ENCODE peak calls at places on chromosomes 7 and 10, in eight cellular contexts. K is pancreas, B is gastrocnemius medialis, C is heart right ventricle, A is keratinocyte, L is IMR-90, P is K562, G is left ventricle myocardium inferior. T is an unnamed sample. For H3K4me1 and H3K9me3, the result is how much of the 10 kb centered on the place peaks cover.

GRCh38 chr7:135728136-135728669 is at the start of gene SLC13A4:
- DNase-seq in L (no peak), P (peak), K (no peak), B (no peak), A (no peak), G (no peak), C (no peak), T (no peak)

GRCh38 chr7:111953611-111954010 is 252.6 kb downstream of the DOCK4 start:
- DNase-seq in G (no peak), L (no peak), A (peak), C (no peak), B (no peak), K (no peak), P (no peak), T (no peak)

GRCh38 chr10:116490028-116490662 is 55.6 kb upstream of the PNLIP start:
- DNase-seq in P (peak), C (no peak), A (no peak), L (peak), K (no peak), G (no peak), B (no peak), T (no peak)

GRCh38 chr7:17502209-17502810 is 203.9 kb downstream of the AHR start:
- DNase-seq in B (no peak), C (no peak), G (no peak), P (no peak), L (no peak), A (no peak), K (no peak), T (no peak)

GRCh38 chr10:45179716-45180115 is 135.7 kb downstream of the OR13A1 start:
- DNase-seq in C (no peak), A (no peak), P (no peak), G (no peak), B (no peak), K (no peak), L (peak), T (no peak)

GRCh38 chr7:28580626-28581025 is 168.3 kb downstream of the CREB5 start:
- DNase-seq in A (no peak), P (no peak), G (no peak), K (no peak), L (no peak), C (no peak), B (no peak), T (no peak)

GRCh38 chr10:117163061-117163953 is 25.2 kb upstream of the VAX1 start:
- DNase-seq in K (no peak), G (no peak), A (no peak), B (no peak), P (peak), C (no peak), L (no peak), T (no peak)

GRCh38 chr7:99404977-99405320 is 3.4 kb downstream of the PDAP1 start:
- DNase-seq in A (no peak), C (no peak), G (no peak), L (no peak), P (no peak), K (no peak), B (no peak), T (no peak)

GRCh38 chr10:91077549-91078017 is 142.9 kb upstream of the PCGF5 start:
- DNase-seq in P (no peak), B (peak), A (no peak), K (peak), L (peak), G (peak), C (peak), T (peak)

GRCh38 chr7:15166620-15167019 is 264.1 kb upstream of the DGKB start:
- DNase-seq in A (no peak), L (no peak), C (no peak), K (no peak), B (no peak), G (no peak), P (no peak), T (no peak)

GRCh38 chr10:74255800-74256422 is 104.9 kb downstream of the ADK start:
- DNase-seq in L (peak), K (no peak), G (no peak), B (no peak), C (no peak), A (no peak), P (no peak), T (no peak)

GRCh38 chr10:103701380-103702222 is 153.8 kb downstream of the SH3PXD2A start:
- DNase-seq in B (no peak), P (no peak), L (no peak), G (no peak), A (no peak), C (no peak), K (no peak), T (no peak)

GRCh38 chr7:6622129-6622710 is 6.8 kb downstream of the ZNF853 start:
- DNase-seq in B (no peak), P (no peak), G (no peak), A (no peak), K (no peak), L (no peak), C (no peak), T (no peak)

GRCh38 chr7:6621195-6622128 is 6.1 kb downstream of the ZNF853 start:
- DNase-seq in A (no peak), G (no peak), P (no peak), C (no peak), B (no peak), K (no peak), L (no peak), T (no peak)

GRCh38 chr7:6624246-6624611 is 8.8 kb downstream of the ZNF853 start:
- DNase-seq in P (no peak), A (no peak), C (no peak), B (no peak), L (no peak), K (no peak), G (no peak), T (no peak)

GRCh38 chr7:6619961-6620360 is 4.6 kb downstream of the ZNF853 start:
- DNase-seq in C (no peak), A (no peak), G (no peak), K (no peak), P (no peak), B (no peak), L (no peak), T (no peak)

GRCh38 chr7:6623589-6624245 is 8.3 kb downstream of the ZNF853 start:
- DNase-seq in K (no peak), C (no peak), G (no peak), A (no peak), P (no peak), L (no peak), B (no peak), T (no peak)
- H3K4me1 ChIP-seq in K (under half), C (under half), G (under half), A (under half), P (under half), L (under half), B (under half), T (under half)

GRCh38 chr10:123645615-123646014 is 20.5 kb upstream of the GPR26 start:
- DNase-seq in B (no peak), A (no peak), L (no peak), K (no peak), C (no peak), G (no peak), P (no peak), T (no peak)

GRCh38 chr10:123645016-123645415 is 21.1 kb upstream of the GPR26 start:
- DNase-seq in L (no peak), K (no peak), C (no peak), G (no peak), A (no peak), B (no peak), P (no peak), T (no peak)

GRCh38 chr10:123651421-123652047 is 14.6 kb upstream of the GPR26 start:
- DNase-seq in K (no peak), B (no peak), C (no peak), L (no peak), P (no peak), G (no peak), A (no peak), T (no peak)

GRCh38 chr10:123648595-123648994 is 17.6 kb upstream of the GPR26 start:
- DNase-seq in C (no peak), A (no peak), K (no peak), P (no peak), B (no peak), L (no peak), G (no peak), T (no peak)

DNA sequence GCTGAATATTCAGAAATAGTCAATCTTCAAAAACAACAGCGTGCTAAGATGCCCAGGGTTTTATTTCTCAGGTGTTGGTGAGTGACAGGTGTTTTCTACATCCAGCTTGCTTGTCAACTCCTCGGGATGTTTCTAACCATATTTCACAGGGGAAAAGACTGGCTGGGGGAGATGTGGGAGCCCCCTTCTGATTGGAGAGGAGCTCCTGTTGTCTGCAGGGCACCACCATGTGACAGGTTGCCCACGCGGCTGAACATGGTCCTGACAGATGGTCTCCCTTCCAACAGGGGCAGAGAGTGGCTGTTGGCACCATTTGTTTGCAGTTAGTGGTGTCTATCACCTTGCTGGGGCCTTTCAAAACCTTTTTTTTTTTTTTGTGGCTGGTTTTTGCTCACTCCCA is 16.5 kb upstream of the GPR26 start:
- DNase-seq in P (no peak), B (no peak), K (no peak), L (no peak), C (no peak), A (no peak), G (no peak), T (no peak)
- H3K9me3 ChIP-seq in P (under half), B (under half), K (under half), L (under half), C (under half), A (under half), G (under half), T (under half)

GRCh38 chr10:52758406-52758805 is 14.2 kb downstream of the MBL2 start:
- DNase-seq in L (no peak), K (no peak), C (no peak), G (no peak), B (no peak), P (no peak), A (no peak), T (no peak)
- H3K27ac ChIP-seq in L (no peak), K (no peak), C (no peak), G (no peak), B (no peak), P (no peak), A (no peak), T (no peak)

GRCh38 chr7:106108988-106109387 is 3.1 kb downstream of the SYPL1 start:
- DNase-seq in B (no peak), G (no peak), C (no peak), A (no peak), K (no peak), L (no peak), P (no peak), T (no peak)
- H3K4me1 ChIP-seq in B (half or more), G (half or more), C (half or more), A (under half), K (under half), L (under half), P (under half), T (half or more)

GRCh38 chr7:158124671-158125079 is 462.9 kb downstream of the PTPRN2 start:
- DNase-seq in C (no peak), A (no peak), K (no peak), L (no peak), P (no peak), G (no peak), B (no peak), T (no peak)

GRCh38 chr7:158126661-158127060 is 461.0 kb downstream of the PTPRN2 start:
- DNase-seq in K (no peak), G (no peak), C (no peak), B (no peak), L (no peak), P (no peak), A (no peak), T (no peak)

GRCh38 chr7:158123753-158124152 is 463.9 kb downstream of the PTPRN2 start:
- DNase-seq in G (no peak), P (no peak), K (no peak), L (no peak), C (no peak), B (no peak), A (no peak), T (no peak)

GRCh38 chr7:158125721-158126120 is 461.9 kb downstream of the PTPRN2 start:
- DNase-seq in B (no peak), L (no peak), P (no peak), G (no peak), A (no peak), C (no peak), K (no peak), T (peak)

DNA sequence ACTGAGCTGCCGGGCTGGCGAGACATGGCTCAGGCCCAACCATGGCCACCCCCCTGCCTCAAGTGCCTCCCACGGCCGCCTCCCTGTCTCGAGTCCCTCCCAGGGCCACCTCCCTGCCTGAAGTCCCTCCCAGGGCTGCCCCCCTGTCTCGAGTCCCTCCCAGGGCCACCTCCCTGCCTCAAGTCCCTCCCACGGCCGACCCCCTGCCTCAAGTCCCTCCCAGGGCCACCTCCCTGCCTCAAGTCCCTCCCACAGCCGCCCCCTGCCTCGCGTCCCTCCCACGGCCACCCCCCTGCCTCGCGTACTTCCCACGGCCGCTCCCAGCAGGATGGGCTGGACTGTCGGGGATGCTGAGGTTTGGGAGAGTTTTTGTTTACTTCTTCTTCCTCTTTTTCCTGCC is 462.5 kb downstream of the PTPRN2 start:
- DNase-seq in B (no peak), P (no peak), K (no peak), G (no peak), L (no peak), A (no peak), C (no peak), T (peak)
- H3K9me3 ChIP-seq in B (under half), P (under half), K (under half), G (under half), L (half or more), A (under half), C (under half), T (under half)

GRCh38 chr10:78436706-78437406 is 403.2 kb downstream of the RPS24 start:
- DNase-seq in A (no peak), L (no peak), C (no peak), P (no peak), K (no peak), B (no peak), G (no peak), T (no peak)
- H3K27ac ChIP-seq in A (no peak), L (no peak), C (no peak), P (no peak), K (no peak), B (no peak), G (no peak), T (no peak)

DNA sequence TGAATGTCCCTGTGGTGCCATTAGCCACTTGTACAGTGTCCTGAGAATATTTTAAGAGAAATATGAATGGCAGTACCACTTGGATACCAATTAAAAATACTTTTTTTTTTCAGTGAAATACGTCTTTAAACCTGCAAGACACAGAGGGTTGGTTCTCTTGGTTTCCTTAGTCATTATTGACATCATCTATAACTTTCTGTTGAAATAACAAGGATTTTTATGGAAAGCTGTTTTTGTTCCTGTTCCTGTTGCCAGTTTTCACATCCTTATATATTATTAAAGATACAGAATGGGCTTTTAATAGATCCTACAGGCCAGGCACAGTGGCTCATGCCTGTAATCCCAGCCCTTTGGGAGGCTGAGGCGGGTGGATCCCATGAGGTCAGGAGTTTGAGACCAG is 579.9 kb downstream of the AUTS2 start:
- DNase-seq in L (no peak), A (no peak), P (no peak), C (no peak), B (no peak), G (no peak), K (no peak), T (no peak)
- H3K4me1 ChIP-seq in L (under half), A (under half), P (under half), C (under half), B (under half), G (under half), K (under half), T (under half)

T was measured in psoas muscle.